ENCODE peak calls at places on chromosomes 6 and 20, in four cellular contexts. V, J, O and B are unnamed samples.

GRCh38 chr20:48051810-48052491 is 266.7 kb upstream of the SULF2 start:
- DNase-seq in V (no peak), J (no peak), O (no peak), B (peak; percentile 87)

GRCh38 chr6:27388293-27389197 is at the start of gene ZNF391:
- DNase-seq in V (peak; percentile 61), J (peak; percentile 10), O (peak; percentile 80), B (peak; percentile 76)

GRCh38 chr20:20489623-20490341 is 121.9 kb downstream of the INSM1 start:
- DNase-seq in V (no peak), J (no peak), O (no peak), B (no peak)

GRCh38 chr6:139981810-139982550 is 607.5 kb upstream of the CITED2 start:
- DNase-seq in V (no peak), J (no peak), O (peak; percentile 33), B (no peak)

GRCh38 chr6:170490259-170490658 is 62.8 kb downstream of the PSMB1 start:
- DNase-seq in V (no peak), J (no peak), O (no peak), B (no peak)

GRCh38 chr6:139051396-139052070 is 23.0 kb downstream of the ABRACL start:
- DNase-seq in V (no peak), J (no peak), O (no peak), B (no peak)

GRCh38 chr6:103327079-103327478 is 1532.6 kb downstream of the HACE1 start:
- DNase-seq in V (no peak), J (no peak), O (peak; percentile 24), B (no peak)

GRCh38 chr20:23368316-23369110 is 6.5 kb downstream of the GZF1 start:
- DNase-seq in V (no peak), J (no peak), O (no peak), B (no peak)

GRCh38 chr6:150687508-150687907 is 87.8 kb downstream of the PLEKHG1 start:
- DNase-seq in V (no peak), J (no peak), O (no peak), B (no peak)

GRCh38 chr6:138406443-138406842 is 2.4 kb downstream of the HEBP2 start:
- DNase-seq in V (no peak), J (no peak), O (no peak), B (no peak)

GRCh38 chr6:57305112-57305511 is 12.3 kb upstream of the PRIM2 start:
- DNase-seq in V (no peak), J (no peak), O (no peak), B (no peak)

GRCh38 chr20:45798935-45799642 is 7.3 kb downstream of the DNTTIP1 start:
- DNase-seq in V (peak; percentile 65), J (peak; percentile 26), O (peak; percentile 31), B (peak; percentile 70)

GRCh38 chr6:159892053-159892452 is 1.3 kb downstream of the MAS1 start:
- DNase-seq in V (no peak), J (no peak), O (no peak), B (no peak)

GRCh38 chr20:53559816-53560215 is 33.8 kb downstream of the ZNF217 start:
- DNase-seq in V (no peak), J (no peak), O (no peak), B (no peak)

GRCh38 chr6:167730441-167730840 is 96.3 kb upstream of the AFDN start:
- DNase-seq in V (no peak), J (no peak), O (no peak), B (no peak)

GRCh38 chr6:2763876-2764540 is 1.2 kb upstream of the WRNIP1 start:
- DNase-seq in V (no peak), J (no peak), O (no peak), B (no peak)

GRCh38 chr20:19814241-19814640 is 56.2 kb downstream of the RIN2 start:
- DNase-seq in V (no peak), J (no peak), O (no peak), B (no peak)

GRCh38 chr6:143405381-143406154 is 44.9 kb downstream of the ADAT2 start:
- DNase-seq in V (no peak), J (no peak), O (no peak), B (no peak)

GRCh38 chr20:63966944-63967322 is 2.8 kb downstream of the ZNF512B start:
- DNase-seq in V (no peak), J (no peak), O (no peak), B (no peak)

GRCh38 chr6:144064402-144064830 is 31.0 kb downstream of the SF3B5 start:
- DNase-seq in V (peak; percentile 42), J (peak; percentile 30), O (peak; percentile 32), B (no peak)

GRCh38 chr6:5149891-5150290 is 64.8 kb downstream of the PPP1R3G start:
- DNase-seq in V (no peak), J (no peak), O (no peak), B (no peak)

GRCh38 chr20:3071610-3072529 is at the start of gene OXT:
- DNase-seq in V (no peak), J (peak; percentile 46), O (no peak), B (no peak)

GRCh38 chr20:51275816-51276215 is 252.9 kb upstream of the KCNG1 start:
- DNase-seq in V (no peak), J (no peak), O (no peak), B (no peak)

GRCh38 chr6:119985952-119986736 is 636.6 kb upstream of the MAN1A1 start:
- DNase-seq in V (no peak), J (no peak), O (no peak), B (no peak)

GRCh38 chr6:92588126-92588525 is 831.2 kb downstream of the EPHA7 start:
- DNase-seq in V (no peak), J (no peak), O (no peak), B (no peak)

GRCh38 chr6:126963077-126963809 is 155.2 kb upstream of the RSPO3 start:
- DNase-seq in V (no peak), J (no peak), O (no peak), B (no peak)

GRCh38 chr6:707576-708236 is 14.8 kb upstream of the EXOC2 start:
- DNase-seq in V (no peak), J (no peak), O (no peak), B (no peak)
- H3K4me1 ChIP-seq in V (peaks cover 1% of the 10 kb centered on the region), J (peaks cover 5% of the 10 kb centered on the region), O (peaks cover 7% of the 10 kb centered on the region), B (no peaks in the 10 kb centered on the region)

GRCh38 chr6:22569281-22570184 is at the start of gene HDGFL1:
- DNase-seq in V (no peak), J (no peak), O (no peak), B (no peak)

GRCh38 chr6:22568854-22569253 is 512 bp upstream of the HDGFL1 start:
- DNase-seq in V (no peak), J (no peak), O (no peak), B (no peak)

GRCh38 chr6:22575190-22575589 is 5.8 kb downstream of the HDGFL1 start:
- DNase-seq in V (no peak), J (no peak), O (no peak), B (no peak)

DNA sequence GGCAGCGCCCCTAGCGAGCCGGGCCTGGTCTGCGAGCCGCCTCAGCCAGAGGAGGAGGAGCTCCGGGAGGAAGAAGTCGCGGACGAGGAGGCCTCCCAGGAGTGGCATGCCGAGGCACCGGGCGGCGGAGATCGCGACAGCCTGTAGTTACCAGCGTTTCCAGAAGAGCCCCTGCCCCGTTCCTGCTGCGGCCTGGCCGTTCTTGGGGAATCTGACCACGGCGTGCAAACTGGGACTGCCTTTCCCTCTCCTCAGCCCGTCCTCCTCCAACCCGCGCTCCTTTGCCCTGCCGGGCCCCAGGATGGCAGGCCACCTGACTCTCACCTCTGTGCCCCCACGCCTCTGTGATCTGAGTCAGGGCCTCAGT is 802 bp downstream of the HDGFL1 start:
- DNase-seq in V (no peak), J (no peak), O (no peak), B (no peak)
- H3K27ac ChIP-seq in V (no peak overlapping the region), J (no peak overlapping the region), O (no peak overlapping the region), B (no peak overlapping the region)

DNA sequence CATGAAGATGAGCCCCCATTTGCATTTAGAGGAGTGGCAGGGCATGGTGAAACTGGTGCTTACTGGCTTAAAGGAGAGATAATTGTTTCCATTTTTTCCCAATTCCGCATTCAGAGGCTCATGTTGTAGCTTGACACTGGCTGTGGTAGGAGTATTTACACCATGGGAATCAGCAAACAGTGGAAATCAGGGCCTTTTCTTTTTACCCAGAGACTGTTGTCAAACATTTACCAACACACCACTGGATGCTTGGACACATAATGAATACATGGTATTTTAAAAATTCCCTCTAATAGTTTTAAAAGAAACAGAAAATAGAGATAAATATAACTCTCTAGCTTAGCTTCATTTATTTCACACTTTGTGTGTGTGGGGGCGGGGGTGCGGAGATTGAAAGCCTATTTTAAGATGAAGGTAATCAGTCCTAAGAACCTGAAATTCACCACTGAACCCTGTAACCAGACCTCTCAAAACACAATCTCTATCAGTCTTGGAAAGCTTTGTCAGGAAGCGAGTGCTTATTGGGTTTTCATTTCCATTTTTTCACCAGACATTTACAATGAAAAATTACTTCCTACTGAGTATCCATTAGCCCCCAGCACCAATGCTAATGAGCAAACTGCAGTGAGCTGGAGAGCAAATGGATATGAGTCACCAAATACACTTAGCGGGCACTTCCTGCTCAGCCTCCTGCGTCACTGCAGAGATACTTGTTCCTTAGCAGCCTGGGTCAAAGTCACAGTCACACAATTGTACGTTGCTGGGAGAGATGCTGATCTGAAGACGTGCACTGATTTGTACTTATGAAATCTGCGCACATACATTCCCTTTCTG is 532.0 kb downstream of the BCKDHB start:
- DNase-seq in V (peak; percentile 60), J (no peak), O (no peak), B (peak; percentile 62)
- H3K4me1 ChIP-seq in V (no peaks in the 10 kb centered on the region), J (no peaks in the 10 kb centered on the region), O (peaks cover 18% of the 10 kb centered on the region), B (no peaks in the 10 kb centered on the region)

GRCh38 chr20:10300582-10301108 is 82.0 kb downstream of the SNAP25 start:
- DNase-seq in V (no peak), J (no peak), O (no peak), B (no peak)

GRCh38 chr20:10297223-10297622 is 78.6 kb downstream of the SNAP25 start:
- DNase-seq in V (no peak), J (no peak), O (no peak), B (no peak)

DNA sequence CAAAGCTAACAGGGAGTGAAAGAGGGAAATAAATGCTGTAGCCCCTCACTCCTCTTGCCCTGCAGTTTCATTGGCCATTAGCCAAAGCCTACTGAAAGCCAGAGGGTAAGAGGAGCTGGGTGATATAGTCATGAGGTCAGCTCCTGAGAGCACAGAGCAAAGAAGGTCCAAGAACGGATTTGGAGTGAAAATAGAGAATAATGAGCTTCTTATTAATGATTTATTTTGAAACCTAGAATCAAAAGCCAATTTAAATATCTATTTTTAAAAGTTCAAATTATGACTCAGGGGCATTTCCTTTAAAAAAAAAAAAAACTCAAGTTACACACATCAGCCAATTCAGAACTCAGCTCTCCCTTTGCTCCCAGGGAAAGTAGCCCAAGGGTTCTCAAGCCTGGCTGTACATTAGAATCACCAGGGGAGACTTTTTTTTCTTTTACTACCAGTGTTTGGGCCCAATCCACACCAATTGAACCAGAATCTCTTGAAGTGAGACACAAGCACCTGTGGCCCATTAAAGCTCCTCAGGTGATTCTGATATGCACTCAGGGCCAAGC is 79.1 kb downstream of the SNAP25 start:
- DNase-seq in V (no peak), J (no peak), O (no peak), B (no peak)
- H3K27ac ChIP-seq in V (no peak overlapping the region), J (no peak overlapping the region), O (no peak overlapping the region), B (no peak overlapping the region)

GRCh38 chr6:21752054-21752811 is 158.7 kb downstream of the SOX4 start:
- DNase-seq in V (no peak), J (no peak), O (no peak), B (peak; percentile 73)
- H3K4me1 ChIP-seq in V (peaks cover 2% of the 10 kb centered on the region), J (no peaks in the 10 kb centered on the region), O (peaks cover 51% of the 10 kb centered on the region), B (peaks cover 66% of the 10 kb centered on the region)